ENCODE peak calls at places on chromosomes 6 and 20, in ten cellular contexts. X is HT1080; R is NCI-H524; S is iris pigment epithelial cell; C is posterior cingulate gyrus; G is prostate gland; Y is CD8-positive, alpha-beta memory T cell; U is stimulated activated CD8-positive, alpha-beta memory T cell treated with anti-CD3 and anti-CD28 coated beads, Interleukin-12 subunit alpha, Interleukin-12 subunit beta, amount 100 ng/mL, for 1 hour; B is keratinocyte; H is GOT3. W is an unnamed sample.

GRCh38 chr6:107068691-107069630 is 41.0 kb downstream of the MTRES1 start:
- DNase-seq in X (no peak), R (no peak), S (no peak), C (no peak), G (no peak), Y (no peak), U (no peak), B (no peak), H (no peak), W (no peak)

GRCh38 chr6:140744648-140745320 is 1370.3 kb upstream of the CITED2 start:
- DNase-seq in X (peak), R (no peak), S (peak), C (no peak), G (no peak), Y (no peak), U (no peak), B (peak), H (no peak), W (no peak)

GRCh38 chr6:36783603-36784378 is 55.5 kb downstream of the CPNE5 start:
- DNase-seq in X (no peak), R (no peak), S (no peak), C (no peak), G (no peak), Y (no peak), U (no peak), B (no peak), H (no peak), W (no peak)

GRCh38 chr6:2132416-2132815 is 113.0 kb downstream of the GMDS start:
- DNase-seq in X (peak), R (no peak), S (peak), C (no peak), G (no peak), Y (no peak), U (no peak), B (no peak), H (no peak), W (no peak)

GRCh38 chr20:57048027-57048869 is 218.2 kb downstream of the BMP7 start:
- DNase-seq in X (peak), R (peak), S (peak), C (no peak), G (no peak), Y (no peak), U (no peak), B (peak), H (no peak), W (no peak)

GRCh38 chr6:107784669-107785068 is 39.4 kb downstream of the SCML4 start:
- DNase-seq in X (no peak), R (no peak), S (no peak), C (no peak), G (no peak), Y (no peak), U (no peak), B (no peak), H (no peak), W (no peak)

GRCh38 chr6:109239918-109240321 is 142.3 kb downstream of the CD164 start:
- DNase-seq in X (no peak), R (no peak), S (no peak), C (no peak), G (no peak), Y (no peak), U (no peak), B (no peak), H (no peak), W (no peak)

GRCh38 chr20:18252597-18253451 is 35.5 kb upstream of the ZNF133 start:
- DNase-seq in X (peak), R (no peak), S (no peak), C (no peak), G (peak), Y (no peak), U (no peak), B (peak), H (no peak), W (no peak)

GRCh38 chr20:41029150-41029872 is 689 bp downstream of the TOP1 start:
- DNase-seq in X (peak), R (peak), S (no peak), C (no peak), G (no peak), Y (peak), U (no peak), B (no peak), H (no peak), W (peak)

GRCh38 chr6:155523821-155524238 is 68.2 kb upstream of the NOX3 start:
- DNase-seq in X (no peak), R (no peak), S (no peak), C (no peak), G (no peak), Y (no peak), U (no peak), B (no peak), H (no peak), W (no peak)

GRCh38 chr20:49618289-49618688 is 50.4 kb upstream of the PTGIS start:
- DNase-seq in X (no peak), R (no peak), S (no peak), C (no peak), G (no peak), Y (no peak), U (no peak), B (no peak), H (no peak), W (no peak)

GRCh38 chr20:50264534-50265145 is 74.0 kb downstream of the CEBPB start:
- DNase-seq in X (no peak), R (no peak), S (no peak), C (no peak), G (no peak), Y (no peak), U (no peak), B (no peak), H (no peak), W (no peak)

GRCh38 chr6:163427498-163428254 is 13.2 kb downstream of the QKI start:
- DNase-seq in X (no peak), R (peak), S (peak), C (no peak), G (no peak), Y (no peak), U (no peak), B (no peak), H (no peak), W (no peak)

GRCh38 chr6:123127807-123128206 is 131.8 kb downstream of the CLVS2 start:
- DNase-seq in X (peak), R (no peak), S (no peak), C (no peak), G (no peak), Y (no peak), U (no peak), B (no peak), H (no peak), W (no peak)

GRCh38 chr6:3277851-3278416 is 19.2 kb downstream of the PSMG4 start:
- DNase-seq in X (no peak), R (no peak), S (no peak), C (no peak), G (no peak), Y (no peak), U (no peak), B (no peak), H (no peak), W (no peak)

GRCh38 chr20:60192351-60192750 is 234.1 kb downstream of the CDH26 start:
- DNase-seq in X (no peak), R (no peak), S (no peak), C (no peak), G (no peak), Y (no peak), U (no peak), B (no peak), H (no peak), W (no peak)

GRCh38 chr20:57500941-57501340 is 24.0 kb downstream of the CTCFL start:
- DNase-seq in X (no peak), R (no peak), S (no peak), C (no peak), G (no peak), Y (no peak), U (no peak), B (no peak), H (no peak), W (no peak)

GRCh38 chr6:84791233-84791632 is 26.8 kb upstream of the TBX18 start:
- DNase-seq in X (peak), R (no peak), S (peak), C (no peak), G (no peak), Y (no peak), U (no peak), B (no peak), H (no peak), W (no peak)

GRCh38 chr20:43904195-43904594 is 10.5 kb upstream of the TOX2 start:
- DNase-seq in X (no peak), R (no peak), S (no peak), C (no peak), G (no peak), Y (no peak), U (no peak), B (no peak), H (no peak), W (no peak)

GRCh38 chr6:7087066-7087465 is 20.7 kb upstream of the RREB1 start:
- DNase-seq in X (no peak), R (no peak), S (peak), C (no peak), G (no peak), Y (no peak), U (no peak), B (no peak), H (no peak), W (no peak)

GRCh38 chr6:16936893-16937292 is 165.0 kb upstream of the STMND1 start:
- DNase-seq in X (no peak), R (no peak), S (no peak), C (no peak), G (no peak), Y (no peak), U (no peak), B (no peak), H (no peak), W (no peak)

GRCh38 chr6:7813193-7813592 is 87.3 kb downstream of the BMP6 start:
- DNase-seq in X (no peak), R (no peak), S (no peak), C (no peak), G (no peak), Y (no peak), U (no peak), B (no peak), H (no peak), W (no peak)